ENCODE peak calls at places on chromosome 14, in six cellular contexts. D is effector memory CD4-positive, alpha-beta T cell; U is CD8-positive, alpha-beta memory T cell; Z is tibial artery; G is lung; O is iPS DF 6.9. E is an unnamed sample. For H3K27me3, the result is how much of the 10 kb centered on the place peaks cover.

GRCh38 chr14:70317969-70318634 is 41.4 kb downstream of the COX16 start:
- DNase-seq in D (no peak), Z (no peak), O (peak), G (no peak), U (no peak), E (no peak)

GRCh38 chr14:58106446-58106845 is 45.6 kb downstream of the ARMH4 start:
- DNase-seq in D (no peak), G (no peak), Z (no peak), U (no peak), O (no peak), E (no peak)

GRCh38 chr14:100529561-100530031 is 57.6 kb downstream of the BEGAIN start:
- DNase-seq in Z (peak), U (no peak), O (no peak), G (peak), D (no peak), E (peak)

GRCh38 chr14:24289649-24290283 is 9.8 kb downstream of the DHRS1 start:
- DNase-seq in G (no peak), U (no peak), O (no peak), D (no peak), Z (no peak), E (no peak)

GRCh38 chr14:35197015-35197414 is 74.7 kb downstream of the PRORP start:
- DNase-seq in G (no peak), D (no peak), U (no peak), Z (no peak), O (no peak), E (no peak)

GRCh38 chr14:85528080-85528881 is 1.7 kb upstream of the FLRT2 start:
- DNase-seq in O (no peak), Z (no peak), U (no peak), G (no peak), D (no peak), E (no peak)

GRCh38 chr14:29937116-29937515 is 9.5 kb upstream of the PRKD1 start:
- DNase-seq in D (no peak), O (no peak), G (no peak), U (no peak), Z (no peak), E (no peak)

GRCh38 chr14:104876251-104876699 is 11.2 kb downstream of the CEP170B start:
- DNase-seq in O (no peak), G (no peak), Z (no peak), D (peak), U (peak), E (no peak)

GRCh38 chr14:100842799-100843198 is 16.9 kb downstream of the MEG3 start:
- DNase-seq in O (no peak), G (no peak), U (no peak), D (no peak), Z (no peak), E (no peak)

GRCh38 chr14:60573943-60574496 is 65.1 kb downstream of the SIX6 start:
- DNase-seq in G (no peak), Z (no peak), U (no peak), D (no peak), O (no peak), E (no peak)

GRCh38 chr14:105503918-105504692 is 13.1 kb downstream of the TEDC1 start:
- DNase-seq in D (no peak), U (no peak), O (no peak), G (no peak), Z (peak), E (no peak)

GRCh38 chr14:94638330-94638729 is 26.1 kb downstream of the SERPINA3 start:
- DNase-seq in O (no peak), U (no peak), Z (no peak), D (no peak), G (no peak), E (no peak)

GRCh38 chr14:70644016-70644415 is 2.3 kb downstream of the TTC9 start:
- DNase-seq in O (no peak), G (no peak), U (no peak), Z (no peak), D (no peak), E (no peak)

GRCh38 chr14:106530423-106531107 is 1004.2 kb downstream of the TMEM121 start:
- DNase-seq in D (peak), G (no peak), U (no peak), O (no peak), Z (no peak), E (peak)

GRCh38 chr14:29803045-29803444 is 124.6 kb downstream of the PRKD1 start:
- DNase-seq in O (no peak), U (no peak), Z (no peak), G (no peak), D (no peak), E (no peak)

GRCh38 chr14:21526672-21527319 is 650 bp upstream of the SALL2 start:
- DNase-seq in U (no peak), D (no peak), O (no peak), G (no peak), Z (no peak), E (no peak)

GRCh38 chr14:66998013-66998412 is 191.2 kb upstream of the GARIN2 start:
- DNase-seq in D (no peak), O (no peak), G (no peak), U (no peak), Z (no peak), E (no peak)

GRCh38 chr14:103909531-103910261 is 18.6 kb upstream of the TDRD9 start:
- DNase-seq in Z (no peak), G (no peak), O (no peak), U (no peak), D (no peak), E (no peak)

GRCh38 chr14:23697689-23698088 is 61.5 kb downstream of the DHRS2 start:
- DNase-seq in Z (no peak), D (no peak), U (no peak), G (no peak), O (no peak), E (no peak)

GRCh38 chr14:76995279-76996035 is 33.1 kb downstream of the IRF2BPL start:
- DNase-seq in U (no peak), O (no peak), G (no peak), Z (no peak), D (no peak), E (no peak)

GRCh38 chr14:51473808-51474207 is 177.9 kb upstream of the FRMD6 start:
- DNase-seq in D (no peak), U (no peak), G (no peak), Z (no peak), O (no peak), E (no peak)

GRCh38 chr14:103444837-103445524 is 59.8 kb downstream of the MARK3 start:
- DNase-seq in Z (no peak), D (no peak), O (no peak), U (no peak), G (no peak), E (no peak)

GRCh38 chr14:61444215-61444768 is 122.9 kb downstream of the PRKCH start:
- DNase-seq in O (no peak), U (peak), G (peak), Z (no peak), D (peak), E (no peak)

GRCh38 chr14:103738706-103739451 is 23.3 kb downstream of the ZFYVE21 start:
- DNase-seq in D (no peak), Z (peak), U (no peak), G (no peak), O (no peak), E (no peak)

GRCh38 chr14:100827751-100828447 is 2.0 kb downstream of the MEG3 start:
- DNase-seq in O (no peak), G (no peak), D (no peak), Z (no peak), U (no peak), E (no peak)

GRCh38 chr14:20603813-20604212 is 12.6 kb upstream of the RNASE12 start:
- DNase-seq in O (no peak), U (no peak), Z (no peak), D (no peak), G (no peak), E (no peak)

GRCh38 chr14:36997843-36998242 is 174.6 kb downstream of the SLC25A21 start:
- DNase-seq in U (no peak), D (no peak), O (no peak), G (no peak), Z (no peak), E (no peak)

GRCh38 chr14:69720912-69721311 is 46.0 kb upstream of the SRSF5 start:
- DNase-seq in U (no peak), G (no peak), O (no peak), D (no peak), Z (no peak), E (no peak)

GRCh38 chr14:67729072-67729561 is 27.4 kb downstream of the RDH12 start:
- DNase-seq in Z (no peak), D (no peak), U (no peak), O (peak), G (peak), E (no peak)

GRCh38 chr14:96039633-96040311 is 610 bp downstream of the C14orf132 start:
- DNase-seq in G (no peak), U (no peak), O (no peak), Z (no peak), D (no peak), E (no peak)

GRCh38 chr14:90274808-90275454 is 18.6 kb downstream of the PSMC1 start:
- DNase-seq in Z (no peak), G (no peak), O (no peak), U (no peak), D (no peak), E (no peak)

GRCh38 chr14:43019826-43020225 is 1413.2 kb downstream of the LRFN5 start:
- DNase-seq in Z (no peak), G (no peak), D (no peak), U (no peak), O (no peak), E (no peak)

GRCh38 chr14:49506650-49507049 is 79.5 kb downstream of the RPS29 start:
- DNase-seq in D (no peak), G (no peak), U (no peak), Z (no peak), O (no peak), E (no peak)

GRCh38 chr14:65658202-65658601 is 245.7 kb downstream of the FUT8 start:
- DNase-seq in Z (no peak), D (no peak), G (no peak), U (no peak), O (no peak), E (no peak)

GRCh38 chr14:20327005-20327869 is 5.8 kb downstream of the CCNB1IP1 start:
- DNase-seq in D (no peak), G (no peak), U (peak), Z (no peak), O (no peak), E (no peak)

GRCh38 chr14:103731481-103731880 is 15.9 kb downstream of the ZFYVE21 start:
- DNase-seq in U (no peak), O (no peak), Z (no peak), G (no peak), D (no peak), E (no peak)

GRCh38 chr14:35877276-35877675 is 51.1 kb downstream of the BRMS1L start:
- DNase-seq in O (no peak), Z (no peak), G (no peak), U (no peak), D (no peak), E (no peak)

GRCh38 chr14:93481758-93482157 is 51.0 kb downstream of the UNC79 start:
- DNase-seq in O (no peak), U (no peak), G (no peak), Z (no peak), D (no peak), E (no peak)

GRCh38 chr14:57403521-57403864 is 13.1 kb downstream of the NAA30 start:
- DNase-seq in O (no peak), Z (no peak), G (no peak), D (no peak), U (no peak), E (no peak)

GRCh38 chr14:75249251-75249957 is 29.2 kb upstream of the FOS start:
- DNase-seq in G (no peak), O (no peak), Z (peak), D (peak), U (peak), E (peak)

GRCh38 chr14:75246546-75247285 is 31.9 kb upstream of the FOS start:
- DNase-seq in U (no peak), O (no peak), Z (no peak), G (no peak), D (no peak), E (no peak)

GRCh38 chr14:75247939-75248338 is 30.7 kb upstream of the FOS start:
- DNase-seq in Z (no peak), G (no peak), O (no peak), U (no peak), D (no peak), E (no peak)

GRCh38 chr14:75249958-75250336 is 28.7 kb upstream of the FOS start:
- DNase-seq in U (no peak), Z (no peak), G (no peak), O (no peak), D (no peak), E (no peak)

GRCh38 chr14:75247286-75247922 is 31.2 kb upstream of the FOS start:
- DNase-seq in D (peak), G (no peak), Z (no peak), O (no peak), U (peak), E (peak)
- H3K4me3 ChIP-seq in D (peak), G (no peak), Z (no peak), O (no peak), U (peak), E (no peak)

GRCh38 chr14:25993830-25994229 is 604.0 kb downstream of the NOVA1 start:
- DNase-seq in G (no peak), Z (no peak), U (no peak), D (no peak), O (no peak), E (no peak)

GRCh38 chr14:25988536-25988935 is 609.3 kb downstream of the NOVA1 start:
- DNase-seq in Z (no peak), G (no peak), O (no peak), D (no peak), U (no peak), E (no peak)
- H3K27me3 ChIP-seq in Z (under half), G (under half), O (under half), D (under half), U (under half), E (under half)

GRCh38 chr14:99273025-99273723 is 1.2 kb upstream of the BCL11B start:
- DNase-seq in G (no peak), Z (no peak), D (no peak), U (peak), O (no peak), E (peak)

GRCh38 chr14:99275222-99275584 is 3.2 kb upstream of the BCL11B start:
- DNase-seq in G (no peak), O (no peak), D (no peak), U (no peak), Z (no peak), E (no peak)

GRCh38 chr14:99273724-99274345 is 1.8 kb upstream of the BCL11B start:
- DNase-seq in G (no peak), O (no peak), Z (no peak), D (no peak), U (no peak), E (no peak)

GRCh38 chr14:99276482-99276881 is 4.5 kb upstream of the BCL11B start:
- DNase-seq in D (no peak), Z (no peak), G (no peak), U (no peak), O (no peak), E (no peak)

GRCh38 chr14:99274346-99275221 is 2.6 kb upstream of the BCL11B start:
- DNase-seq in D (no peak), U (peak), O (peak), G (no peak), Z (peak), E (peak)
- H3K4me3 ChIP-seq in D (peak), U (peak), O (peak), G (peak), Z (peak), E (peak)

GRCh38 chr14:34059925-34060746 is 109.3 kb upstream of the EGLN3 start:
- DNase-seq in O (no peak), U (peak), Z (peak), D (peak), G (peak), E (peak)
- H3K27me3 ChIP-seq in O (under half), U (under half), Z (under half), D (under half), G (under half), E (under half)

E was measured in GM06990.